ENCODE peak calls at places on chromosome 14, in eight cellular contexts. One of them, this sample, is unnamed.
A peak's percentile ranks its signal among the peaks of the same experiment; 100 is the strongest.

GRCh38 chr14:73243748-73244147 is 6.4 kb downstream of the PAPLN start:
- DNase-seq in endodermal cell: no peak
- DNase-seq in HCT116: no peak
- DNase-seq in heart right ventricle: no peak
- DNase-seq in lower lobe of right lung: no peak
- DNase-seq in right atrium auricular region: no peak
- DNase-seq in breast epithelium: no peak
- DNase-seq in PC-3: no peak
- DNase-seq in this sample: no peak

GRCh38 chr14:20623798-20624197 is 17.7 kb downstream of the OR6S1 start:
- DNase-seq in breast epithelium: no peak
- DNase-seq in right atrium auricular region: no peak
- DNase-seq in heart right ventricle: no peak
- DNase-seq in PC-3: no peak
- DNase-seq in lower lobe of right lung: no peak
- DNase-seq in HCT116: no peak
- DNase-seq in endodermal cell: peak; percentile 58
- DNase-seq in this sample: no peak

GRCh38 chr14:101588990-101589389 is 27.7 kb downstream of the DIO3 start:
- DNase-seq in right atrium auricular region: no peak
- DNase-seq in PC-3: no peak
- DNase-seq in HCT116: no peak
- DNase-seq in breast epithelium: no peak
- DNase-seq in endodermal cell: no peak
- DNase-seq in lower lobe of right lung: no peak
- DNase-seq in heart right ventricle: no peak
- DNase-seq in this sample: no peak

GRCh38 chr14:38366374-38366773 is 110.5 kb upstream of the CLEC14A start:
- DNase-seq in lower lobe of right lung: no peak
- DNase-seq in breast epithelium: no peak
- DNase-seq in HCT116: no peak
- DNase-seq in right atrium auricular region: no peak
- DNase-seq in PC-3: peak; percentile 9
- DNase-seq in endodermal cell: no peak
- DNase-seq in heart right ventricle: no peak
- DNase-seq in this sample: no peak

GRCh38 chr14:22978487-22978837 is 3.9 kb downstream of the AJUBA start:
- DNase-seq in HCT116: no peak
- DNase-seq in right atrium auricular region: no peak
- DNase-seq in heart right ventricle: no peak
- DNase-seq in endodermal cell: no peak
- DNase-seq in PC-3: peak; percentile 51
- DNase-seq in lower lobe of right lung: no peak
- DNase-seq in breast epithelium: no peak
- DNase-seq in this sample: no peak

GRCh38 chr14:85501751-85502150 is 28.2 kb upstream of the FLRT2 start:
- DNase-seq in endodermal cell: no peak
- DNase-seq in PC-3: no peak
- DNase-seq in right atrium auricular region: no peak
- DNase-seq in breast epithelium: no peak
- DNase-seq in heart right ventricle: no peak
- DNase-seq in lower lobe of right lung: no peak
- DNase-seq in HCT116: no peak
- DNase-seq in this sample: no peak

GRCh38 chr14:32259368-32260013 is 56.4 kb upstream of the RNU6-8 start:
- DNase-seq in heart right ventricle: no peak
- DNase-seq in right atrium auricular region: no peak
- DNase-seq in HCT116: peak; percentile 56
- DNase-seq in lower lobe of right lung: no peak
- DNase-seq in PC-3: peak; percentile 87
- DNase-seq in endodermal cell: peak; percentile 59
- DNase-seq in breast epithelium: no peak
- DNase-seq in this sample: no peak

GRCh38 chr14:96088911-96089310 is 49.7 kb downstream of the C14orf132 start:
- DNase-seq in lower lobe of right lung: no peak
- DNase-seq in right atrium auricular region: no peak
- DNase-seq in PC-3: no peak
- DNase-seq in endodermal cell: no peak
- DNase-seq in heart right ventricle: no peak
- DNase-seq in breast epithelium: peak; percentile 3
- DNase-seq in HCT116: no peak
- DNase-seq in this sample: no peak

GRCh38 chr14:79256311-79256879 is 954.9 kb downstream of the DIO2 start:
- DNase-seq in endodermal cell: peak; percentile 45
- DNase-seq in PC-3: no peak
- DNase-seq in lower lobe of right lung: no peak
- DNase-seq in HCT116: no peak
- DNase-seq in heart right ventricle: no peak
- DNase-seq in breast epithelium: no peak
- DNase-seq in right atrium auricular region: no peak
- DNase-seq in this sample: peak; percentile 6

GRCh38 chr14:105989746-105990302 is 463.4 kb downstream of the TMEM121 start:
- DNase-seq in lower lobe of right lung: no peak
- DNase-seq in endodermal cell: no peak
- DNase-seq in breast epithelium: no peak
- DNase-seq in PC-3: no peak
- DNase-seq in heart right ventricle: no peak
- DNase-seq in right atrium auricular region: no peak
- DNase-seq in HCT116: no peak
- DNase-seq in this sample: no peak

GRCh38 chr14:77158175-77158908 is 16.8 kb upstream of the ZDHHC22 start:
- DNase-seq in lower lobe of right lung: no peak
- DNase-seq in right atrium auricular region: peak; percentile 58
- DNase-seq in HCT116: no peak
- DNase-seq in PC-3: peak; percentile 76
- DNase-seq in endodermal cell: peak; percentile 84
- DNase-seq in heart right ventricle: peak; percentile 38
- DNase-seq in breast epithelium: no peak
- DNase-seq in this sample: no peak

GRCh38 chr14:61346793-61347192 is 25.4 kb downstream of the PRKCH start:
- DNase-seq in lower lobe of right lung: no peak
- DNase-seq in heart right ventricle: no peak
- DNase-seq in HCT116: no peak
- DNase-seq in endodermal cell: no peak
- DNase-seq in PC-3: peak; percentile 53
- DNase-seq in right atrium auricular region: no peak
- DNase-seq in breast epithelium: no peak
- DNase-seq in this sample: no peak

GRCh38 chr14:34867199-34867598 is 8.0 kb downstream of the BAZ1A start:
- DNase-seq in breast epithelium: no peak
- DNase-seq in PC-3: no peak
- DNase-seq in endodermal cell: no peak
- DNase-seq in HCT116: no peak
- DNase-seq in right atrium auricular region: no peak
- DNase-seq in lower lobe of right lung: no peak
- DNase-seq in heart right ventricle: no peak
- DNase-seq in this sample: no peak

GRCh38 chr14:88554458-88555286 is at the start of gene PTPN21:
- DNase-seq in endodermal cell: peak; percentile 91
- DNase-seq in breast epithelium: peak; percentile 79
- DNase-seq in PC-3: peak; percentile 81
- DNase-seq in HCT116: no peak
- DNase-seq in lower lobe of right lung: peak; percentile 83
- DNase-seq in right atrium auricular region: peak; percentile 77
- DNase-seq in heart right ventricle: peak; percentile 84
- DNase-seq in this sample: peak; percentile 77

GRCh38 chr14:98494582-98494981 is 777.4 kb downstream of the BCL11B start:
- DNase-seq in breast epithelium: no peak
- DNase-seq in heart right ventricle: no peak
- DNase-seq in lower lobe of right lung: no peak
- DNase-seq in endodermal cell: no peak
- DNase-seq in PC-3: peak; percentile 7
- DNase-seq in HCT116: no peak
- DNase-seq in right atrium auricular region: no peak
- DNase-seq in this sample: no peak

GRCh38 chr14:67265131-67265530 is 23.9 kb downstream of the PALS1 start:
- DNase-seq in PC-3: peak; percentile 51
- DNase-seq in lower lobe of right lung: no peak
- DNase-seq in endodermal cell: no peak
- DNase-seq in breast epithelium: no peak
- DNase-seq in HCT116: no peak
- DNase-seq in right atrium auricular region: no peak
- DNase-seq in heart right ventricle: no peak
- DNase-seq in this sample: no peak

GRCh38 chr14:28635387-28635786 is 131.2 kb upstream of the FOXG1 start:
- DNase-seq in right atrium auricular region: no peak
- DNase-seq in PC-3: peak; percentile 65
- DNase-seq in breast epithelium: no peak
- DNase-seq in endodermal cell: no peak
- DNase-seq in HCT116: peak; percentile 3
- DNase-seq in heart right ventricle: no peak
- DNase-seq in lower lobe of right lung: no peak
- DNase-seq in this sample: no peak

GRCh38 chr14:103961928-103962578 is 19.7 kb upstream of the RD3L start:
- DNase-seq in breast epithelium: no peak
- DNase-seq in heart right ventricle: no peak
- DNase-seq in endodermal cell: no peak
- DNase-seq in lower lobe of right lung: no peak
- DNase-seq in right atrium auricular region: no peak
- DNase-seq in HCT116: no peak
- DNase-seq in PC-3: peak; percentile 13
- DNase-seq in this sample: no peak

DNA sequence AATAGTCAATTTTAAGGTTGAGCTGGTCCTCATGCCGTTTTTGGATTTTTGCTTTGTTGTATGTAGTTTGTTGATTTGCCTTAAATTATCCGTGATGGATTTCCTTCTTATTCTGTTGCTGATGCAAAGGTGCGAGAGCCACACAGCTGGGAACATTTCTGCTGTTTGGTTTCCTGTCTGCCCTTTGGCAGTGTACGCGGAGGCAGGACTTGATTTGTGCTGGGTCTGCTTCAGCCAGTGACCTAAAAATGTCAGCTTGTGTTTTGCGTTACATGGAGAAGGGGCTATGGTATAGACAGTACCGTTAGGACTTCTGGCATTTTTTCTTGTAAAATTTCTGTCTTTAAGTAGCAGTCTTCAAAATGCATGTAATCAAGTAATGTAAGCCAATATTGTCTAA is 18.1 kb upstream of the RD3L start:
- DNase-seq in PC-3: no peak
- DNase-seq in HCT116: no peak
- DNase-seq in breast epithelium: no peak
- DNase-seq in lower lobe of right lung: no peak
- DNase-seq in right atrium auricular region: no peak
- DNase-seq in heart right ventricle: no peak
- DNase-seq in endodermal cell: no peak
- DNase-seq in this sample: peak; percentile 28
- TF ChIP-seq CTCF in PC-3: no peak
- TF ChIP-seq CTCF in HCT116: no peak
- TF ChIP-seq CTCF in breast epithelium: no peak
- TF ChIP-seq CTCF in lower lobe of right lung: no peak
- TF ChIP-seq CTCF in right atrium auricular region: no peak
- TF ChIP-seq CTCF in heart right ventricle: no peak
- TF ChIP-seq CTCF in endodermal cell: no peak
- TF ChIP-seq CTCF in this sample: no peak

GRCh38 chr14:50657753-50658152 is 10.4 kb downstream of the SAV1 start:
- DNase-seq in lower lobe of right lung: no peak
- DNase-seq in PC-3: no peak
- DNase-seq in endodermal cell: no peak
- DNase-seq in breast epithelium: no peak
- DNase-seq in heart right ventricle: no peak
- DNase-seq in right atrium auricular region: no peak
- DNase-seq in HCT116: no peak
- DNase-seq in this sample: no peak

GRCh38 chr14:50659327-50659974 is 8.7 kb downstream of the SAV1 start:
- DNase-seq in breast epithelium: peak; percentile 70
- DNase-seq in PC-3: peak; percentile 86
- DNase-seq in endodermal cell: no peak
- DNase-seq in right atrium auricular region: no peak
- DNase-seq in HCT116: no peak
- DNase-seq in heart right ventricle: no peak
- DNase-seq in lower lobe of right lung: no peak
- DNase-seq in this sample: peak; percentile 72

GRCh38 chr14:50658203-50658602 is 9.9 kb downstream of the SAV1 start:
- DNase-seq in PC-3: peak; percentile 38
- DNase-seq in lower lobe of right lung: no peak
- DNase-seq in heart right ventricle: no peak
- DNase-seq in endodermal cell: no peak
- DNase-seq in right atrium auricular region: no peak
- DNase-seq in HCT116: no peak
- DNase-seq in breast epithelium: no peak
- DNase-seq in this sample: no peak
- H3K4me3 ChIP-seq in PC-3: peak overlapping the region; percentile 6
- H3K4me3 ChIP-seq in lower lobe of right lung: peak overlapping the region; percentile 17
- H3K4me3 ChIP-seq in heart right ventricle: peak overlapping the region; percentile 21
- H3K4me3 ChIP-seq in endodermal cell: no peak overlapping the region
- H3K4me3 ChIP-seq in right atrium auricular region: no peak overlapping the region
- H3K4me3 ChIP-seq in HCT116: no peak overlapping the region
- H3K4me3 ChIP-seq in breast epithelium: peak overlapping the region; percentile 17
- H3K4me3 ChIP-seq in this sample: no peak overlapping the region

DNA sequence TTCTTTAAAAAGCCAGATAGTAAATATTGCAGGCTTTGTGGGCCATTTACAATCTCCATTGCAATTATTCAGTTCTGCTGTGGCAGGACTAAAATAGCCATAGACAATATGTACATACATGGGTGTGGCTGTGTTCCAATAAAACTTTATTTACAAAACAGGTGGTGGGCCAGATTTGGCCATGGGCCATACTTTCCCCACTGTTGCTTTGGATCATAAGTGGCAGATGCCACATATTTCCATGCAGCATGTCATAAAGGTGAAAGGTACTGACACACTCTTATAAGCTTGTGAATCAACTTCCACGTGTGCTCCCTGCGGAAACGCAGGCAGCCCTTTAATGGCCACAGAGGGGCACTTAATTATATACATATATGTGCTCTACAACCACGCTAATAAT is 244.4 kb upstream of the FOXN3 start:
- DNase-seq in right atrium auricular region: no peak
- DNase-seq in endodermal cell: no peak
- DNase-seq in HCT116: no peak
- DNase-seq in PC-3: no peak
- DNase-seq in lower lobe of right lung: no peak
- DNase-seq in heart right ventricle: no peak
- DNase-seq in breast epithelium: no peak
- DNase-seq in this sample: no peak
- H3K4me1 ChIP-seq in right atrium auricular region: peaks cover 19% of the 10 kb centered on the region
- H3K4me1 ChIP-seq in endodermal cell: no peaks in the 10 kb centered on the region
- H3K4me1 ChIP-seq in HCT116: no peaks in the 10 kb centered on the region
- H3K4me1 ChIP-seq in PC-3: no peaks in the 10 kb centered on the region
- H3K4me1 ChIP-seq in lower lobe of right lung: no peaks in the 10 kb centered on the region
- H3K4me1 ChIP-seq in heart right ventricle: peaks cover 12% of the 10 kb centered on the region
- H3K4me1 ChIP-seq in breast epithelium: no peaks in the 10 kb centered on the region
- H3K4me1 ChIP-seq in this sample: peaks cover 9% of the 10 kb centered on the region

DNA sequence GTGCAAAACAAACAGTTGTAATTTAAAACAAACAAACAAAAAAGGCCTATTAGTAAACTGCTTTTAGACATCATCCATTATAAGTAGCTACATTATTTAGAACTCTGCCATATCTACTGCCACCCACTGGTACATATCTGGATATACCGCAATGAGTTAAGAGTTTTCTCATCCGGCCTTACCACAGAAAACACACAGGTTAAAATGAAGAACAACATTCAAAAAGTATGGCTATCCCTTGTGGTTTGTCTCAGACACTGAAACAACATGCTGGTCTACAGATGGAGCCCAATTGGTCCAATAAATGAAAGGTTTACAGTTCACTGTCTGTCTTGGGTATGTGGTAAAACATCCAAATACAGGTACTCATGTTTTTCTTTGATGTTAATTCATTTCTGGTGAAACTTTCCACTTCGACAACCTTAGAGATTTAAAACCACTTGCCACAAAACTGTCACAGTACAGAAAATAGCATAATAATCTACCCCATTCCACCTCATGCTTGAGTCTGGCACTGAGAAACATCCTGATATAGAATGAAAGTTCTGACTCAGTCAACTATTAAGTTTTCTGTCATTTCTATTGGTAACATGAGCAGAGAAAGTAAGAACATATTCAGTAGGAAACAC is 354.3 kb downstream of the CEP128 start:
- DNase-seq in lower lobe of right lung: no peak
- DNase-seq in right atrium auricular region: no peak
- DNase-seq in heart right ventricle: no peak
- DNase-seq in HCT116: peak; percentile 21
- DNase-seq in endodermal cell: no peak
- DNase-seq in PC-3: peak; percentile 66
- DNase-seq in breast epithelium: no peak
- DNase-seq in this sample: no peak
- TF ChIP-seq CTCF in lower lobe of right lung: peak; percentile 31
- TF ChIP-seq CTCF in right atrium auricular region: peak; percentile 52
- TF ChIP-seq CTCF in heart right ventricle: peak; percentile 32
- TF ChIP-seq CTCF in HCT116: peak; percentile 69
- TF ChIP-seq CTCF in endodermal cell: peak; percentile 70
- TF ChIP-seq CTCF in PC-3: peak; percentile 83
- TF ChIP-seq CTCF in breast epithelium: no peak
- TF ChIP-seq CTCF in this sample: peak; percentile 34